ENCODE peak calls at places on chromosomes 7 and 10, in five cellular contexts. U, D, P, F and X are unnamed samples.

GRCh38 chr10:132932461-132933307 is 9.7 kb downstream of the CFAP46 start:
- DNase-seq in F (no peak), U (no peak), P (no peak), D (no peak), X (no peak)

GRCh38 chr10:30058570-30059132 is 735 bp downstream of the JCAD start:
- DNase-seq in D (peak; percentile 22), P (no peak), F (peak; percentile 28), U (no peak), X (no peak)

GRCh38 chr10:123766761-123767160 is 100.6 kb downstream of the GPR26 start:
- DNase-seq in U (no peak), D (no peak), F (no peak), P (no peak), X (no peak)

GRCh38 chr7:18754766-18755165 is 259.2 kb downstream of the HDAC9 start:
- DNase-seq in F (no peak), D (no peak), P (no peak), U (peak; percentile 73), X (peak; percentile 18)

GRCh38 chr10:63464402-63465292 is 1.1 kb downstream of the JMJD1C start:
- DNase-seq in U (peak; percentile 23), P (no peak), D (peak; percentile 21), F (no peak), X (no peak)

GRCh38 chr7:100544949-100545635 is 6.1 kb downstream of the AGFG2 start:
- DNase-seq in F (no peak), D (no peak), U (no peak), P (peak; percentile 73), X (no peak)

GRCh38 chr10:62727935-62728334 is 76.6 kb upstream of the ADO start:
- DNase-seq in F (no peak), P (no peak), U (no peak), D (no peak), X (no peak)

GRCh38 chr10:104931723-104932122 is 290.6 kb downstream of the SORCS3 start:
- DNase-seq in F (no peak), P (no peak), D (no peak), U (no peak), X (no peak)

GRCh38 chr7:88758355-88759215 is 915 bp upstream of the ZNF804B start:
- DNase-seq in U (peak; percentile 6), P (peak; percentile 7), F (no peak), D (no peak), X (no peak)

GRCh38 chr10:10327934-10328333 is 689.7 kb upstream of the CELF2 start:
- DNase-seq in U (peak; percentile 44), P (no peak), D (no peak), F (no peak), X (no peak)

GRCh38 chr7:148921189-148921588 is 37.1 kb upstream of the EZH2 start:
- DNase-seq in P (no peak), F (no peak), D (no peak), U (no peak), X (no peak)

GRCh38 chr7:132488634-132489302 is 87.5 kb downstream of the PLXNA4 start:
- DNase-seq in P (no peak), D (no peak), F (no peak), U (peak; percentile 70), X (peak; percentile 19)

GRCh38 chr10:70528726-70529362 is 50.3 kb downstream of the PALD1 start:
- DNase-seq in D (peak; percentile 67), P (no peak), U (peak; percentile 57), F (no peak), X (no peak)

GRCh38 chr7:100655908-100656674 is at the start of gene ACTL6B:
- DNase-seq in U (peak; percentile 35), F (no peak), D (peak; percentile 72), P (no peak), X (no peak)

GRCh38 chr7:102431617-102432298 is 1.6 kb upstream of the ORAI2 start:
- DNase-seq in D (no peak), F (no peak), P (peak; percentile 58), U (no peak), X (no peak)

GRCh38 chr10:3779146-3779707 is 5.8 kb downstream of the KLF6 start:
- DNase-seq in P (no peak), F (no peak), U (peak; percentile 51), D (no peak), X (no peak)

GRCh38 chr10:117004627-117005453 is at the start of gene SHTN1:
- DNase-seq in U (peak; percentile 39), D (peak; percentile 75), P (peak; percentile 87), F (peak; percentile 78), X (peak; percentile 19)

GRCh38 chr10:69893271-69893900 is 91.7 kb downstream of the COL13A1 start:
- DNase-seq in P (no peak), F (no peak), D (no peak), U (no peak), X (no peak)

GRCh38 chr7:115471891-115472290 is 550.0 kb downstream of the MDFIC start:
- DNase-seq in P (no peak), F (no peak), U (peak; percentile 32), D (no peak), X (peak; percentile 16)

GRCh38 chr10:103231047-103231551 is 14.6 kb upstream of the RPEL1 start:
- DNase-seq in U (peak; percentile 84), F (no peak), D (peak; percentile 57), P (peak; percentile 34), X (peak; percentile 91)

GRCh38 chr7:157428554-157428945 is 91.7 kb downstream of the DNAJB6 start:
- DNase-seq in F (no peak), U (no peak), D (no peak), P (no peak), X (no peak)

GRCh38 chr7:117673367-117673766 is 193.5 kb downstream of the CFTR start:
- DNase-seq in U (no peak), D (no peak), F (no peak), P (peak; percentile 54), X (no peak)

GRCh38 chr7:117672433-117672832 is 192.6 kb downstream of the CFTR start:
- DNase-seq in U (no peak), D (no peak), F (no peak), P (peak; percentile 41), X (no peak)

GRCh38 chr7:117666689-117667088 is 186.9 kb downstream of the CFTR start:
- DNase-seq in D (no peak), P (no peak), U (no peak), F (no peak), X (no peak)

GRCh38 chr7:117667456-117667855 is 187.6 kb downstream of the CFTR start:
- DNase-seq in P (no peak), U (no peak), F (no peak), D (no peak), X (no peak)

GRCh38 chr7:117669818-117670217 is 190.0 kb downstream of the CFTR start:
- DNase-seq in P (no peak), U (peak; percentile 6), F (no peak), D (no peak), X (no peak)
- TF ChIP-seq CTCF in P (no peak), U (peak; percentile 0), F (peak; percentile 22), D (no peak), X (no peak)

DNA sequence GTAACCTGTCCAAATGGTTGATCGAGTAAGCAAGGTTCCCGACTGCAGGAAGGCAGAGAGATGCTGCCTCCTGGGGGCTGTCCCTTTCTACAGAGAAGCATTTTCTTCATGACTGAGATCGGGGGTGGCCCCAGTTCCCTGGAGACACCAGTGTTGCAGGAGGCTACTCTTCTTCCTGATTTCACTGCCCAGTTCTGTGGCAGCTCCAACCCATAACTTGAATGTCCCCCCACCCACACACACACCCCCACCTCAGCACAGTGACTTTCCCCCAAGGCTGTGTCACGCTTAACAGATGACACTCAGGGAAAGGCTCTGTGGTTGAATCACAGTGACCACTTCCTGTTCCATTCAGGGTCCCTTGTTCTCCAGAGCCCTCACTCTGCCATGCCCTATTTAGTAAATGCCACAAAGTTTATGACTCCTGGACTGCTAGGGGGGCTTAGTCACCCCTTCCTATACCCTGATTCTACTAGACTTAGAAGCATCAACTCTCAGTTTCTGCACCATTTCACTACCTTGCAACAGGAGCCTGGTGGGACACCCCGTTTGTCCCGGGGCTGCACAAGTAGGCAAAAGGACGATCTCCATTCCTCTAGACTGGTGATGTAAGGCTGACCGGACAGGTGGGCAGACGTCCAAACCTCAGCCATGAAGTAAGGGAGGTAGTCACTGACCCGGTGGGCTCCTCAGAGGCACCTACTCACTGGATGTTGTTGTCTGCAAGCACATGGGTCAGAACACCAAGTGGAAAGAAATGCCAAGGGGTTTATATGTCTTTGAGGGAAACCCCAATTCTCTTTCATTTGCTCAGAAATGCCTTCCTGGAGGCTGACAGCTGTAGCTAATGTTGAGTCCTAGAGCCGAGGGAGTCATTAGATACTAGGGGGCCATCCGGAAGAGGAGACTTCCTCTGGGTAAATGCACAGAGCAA is 31.3 kb upstream of the SMC3 start:
- DNase-seq in F (no peak), U (peak; percentile 92), D (no peak), P (no peak), X (peak; percentile 47)
- H3K4me3 ChIP-seq in F (no peak overlapping the region), U (no peak overlapping the region), D (no peak overlapping the region), P (no peak overlapping the region), X (no peak overlapping the region)

GRCh38 chr10:59550061-59550460 is 159.6 kb downstream of the SLC16A9 start:
- DNase-seq in D (no peak), F (no peak), P (no peak), U (no peak), X (no peak)
- TF ChIP-seq CTCF in D (no peak), F (no peak), P (no peak), U (no peak), X (no peak)

GRCh38 chr7:23462846-23463245 is 7.4 kb downstream of the IGF2BP3 start:
- DNase-seq in D (no peak), U (peak; percentile 59), F (no peak), P (no peak), X (no peak)
- H3K4me3 ChIP-seq in D (no peak overlapping the region), U (no peak overlapping the region), F (no peak overlapping the region), P (no peak overlapping the region), X (no peak overlapping the region)

GRCh38 chr7:80699656-80700318 is 61.3 kb downstream of the CD36 start:
- DNase-seq in D (no peak), F (no peak), P (no peak), U (peak; percentile 45), X (no peak)
- TF ChIP-seq CTCF in D (no peak), F (no peak), P (no peak), U (no peak), X (no peak)

DNA sequence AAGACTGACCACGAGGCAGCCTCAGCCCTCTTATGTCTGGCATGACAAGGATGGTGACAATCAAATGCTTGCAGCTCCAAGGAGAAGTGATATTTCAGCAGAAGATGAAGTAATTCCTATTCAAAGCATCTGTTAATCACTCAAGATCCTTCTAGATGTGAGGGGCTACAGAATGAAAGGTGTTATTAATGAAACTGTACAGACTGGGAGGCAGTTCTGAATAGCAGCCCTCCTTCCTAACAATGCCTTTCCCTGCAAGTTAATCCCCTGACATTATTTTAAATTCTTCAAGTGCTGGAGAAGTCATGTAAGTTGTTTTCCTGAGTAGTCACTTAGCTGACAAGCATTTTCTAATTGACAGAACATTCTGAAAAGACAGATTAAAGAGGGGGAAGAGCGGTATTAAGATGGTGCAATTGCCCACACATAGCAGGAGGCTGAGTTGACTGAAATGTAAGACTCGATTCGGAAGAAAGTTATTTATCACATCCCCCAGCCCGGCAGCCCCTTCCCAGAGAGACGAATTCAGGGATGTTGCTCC is 300.8 kb downstream of the GRID1 start:
- DNase-seq in U (no peak), F (no peak), P (no peak), D (no peak), X (no peak)
- H3K4me3 ChIP-seq in U (no peak overlapping the region), F (no peak overlapping the region), P (no peak overlapping the region), D (no peak overlapping the region), X (no peak overlapping the region)